ENCODE peak calls at places on chromosomes 6 and 20, in four cellular contexts. T, N, B and F are unnamed samples.

GRCh38 chr6:81938014-81938761 is 185.7 kb upstream of the TENT5A start:
- DNase-seq in B (peak), T (peak), N (peak), F (no peak)

GRCh38 chr6:122799916-122800701 is 11.1 kb downstream of the SMPDL3A start:
- DNase-seq in B (no peak), T (no peak), N (no peak), F (no peak)

GRCh38 chr6:118678866-118679265 is 27.5 kb upstream of the CEP85L start:
- DNase-seq in T (no peak), B (no peak), N (no peak), F (no peak)

GRCh38 chr20:19552896-19553180 is 205.2 kb upstream of the RIN2 start:
- DNase-seq in B (no peak), T (no peak), N (no peak), F (no peak)

GRCh38 chr6:157832250-157832967 is 9.4 kb downstream of the SNX9 start:
- DNase-seq in T (no peak), B (no peak), N (no peak), F (no peak)

GRCh38 chr6:109184638-109185037 is 89.3 kb downstream of the CEP57L1 start:
- DNase-seq in B (no peak), T (no peak), N (no peak), F (no peak)

GRCh38 chr20:36154696-36155628 is at the start of gene EPB41L1:
- DNase-seq in B (no peak), N (no peak), T (no peak), F (peak)

GRCh38 chr20:52783769-52784168 is 188.4 kb upstream of the TSHZ2 start:
- DNase-seq in N (peak), B (peak), T (no peak), F (peak)

GRCh38 chr6:24931296-24931695 is 4.5 kb downstream of the RIPOR2 start:
- DNase-seq in B (no peak), N (no peak), T (no peak), F (no peak)

GRCh38 chr20:58959652-58960051 is 21.4 kb upstream of the NELFCD start:
- DNase-seq in T (no peak), N (no peak), B (no peak), F (no peak)

GRCh38 chr6:68527691-68528090 is 107.4 kb upstream of the ADGRB3 start:
- DNase-seq in N (no peak), B (no peak), T (no peak), F (no peak)

GRCh38 chr6:153208706-153209105 is 77.6 kb upstream of the RGS17 start:
- DNase-seq in B (no peak), N (no peak), T (no peak), F (no peak)

GRCh38 chr6:24125980-24126379 is at the start of gene NRSN1:
- DNase-seq in T (no peak), B (peak), N (peak), F (peak)

GRCh38 chr20:49543858-49544437 is 24.0 kb downstream of the PTGIS start:
- DNase-seq in B (no peak), N (no peak), T (no peak), F (no peak)

GRCh38 chr20:5608448-5609161 is 141.6 kb upstream of the SHLD1 start:
- DNase-seq in B (no peak), N (no peak), T (no peak), F (no peak)
- TF ChIP-seq ETV6 in B (no peak), N (no peak), T (no peak), F (no peak)

GRCh38 chr6:133887478-133887877 is 1.4 kb upstream of the TCF21 start:
- DNase-seq in B (no peak), T (no peak), N (no peak), F (no peak)

GRCh38 chr6:133888931-133889556 is at the start of gene TCF21:
- DNase-seq in B (no peak), N (no peak), T (no peak), F (peak)

GRCh38 chr6:133891814-133892443 is 3.0 kb downstream of the TCF21 start:
- DNase-seq in T (no peak), B (no peak), N (no peak), F (no peak)

GRCh38 chr6:133890941-133891813 is 2.3 kb downstream of the TCF21 start:
- DNase-seq in B (no peak), N (peak), T (no peak), F (peak)

GRCh38 chr6:133889557-133890301 is 816 bp downstream of the TCF21 start:
- DNase-seq in T (no peak), B (no peak), N (no peak), F (peak)
- TF ChIP-seq CTCF in T (no peak), B (no peak), N (no peak), F (no peak)

GRCh38 chr6:169490830-169491229 is 211.0 kb downstream of the WDR27 start:
- DNase-seq in T (no peak), B (no peak), N (no peak), F (no peak)
- TF ChIP-seq ETV6 in T (no peak), B (no peak), N (no peak), F (no peak)

GRCh38 chr6:148528292-148528691 is 185.7 kb downstream of the SASH1 start:
- DNase-seq in N (no peak), T (no peak), B (no peak), F (no peak)
- TF ChIP-seq CTCF in N (no peak), T (no peak), B (no peak), F (no peak)

GRCh38 chr6:33958208-33958862 is 154.5 kb upstream of the MLN start:
- DNase-seq in T (no peak), B (peak), N (no peak), F (peak)
- TF ChIP-seq ETV6 in T (no peak), B (no peak), N (no peak), F (no peak)

GRCh38 chr6:56766139-56766805 is 123.6 kb upstream of the DST start:
- DNase-seq in T (no peak), B (no peak), N (no peak), F (no peak)
- TF ChIP-seq CTCF in T (no peak), B (no peak), N (no peak), F (no peak)